ENCODE peak calls at places on chromosomes 1 and 21, in ten cellular contexts. U is cardiac muscle cell, F is GM12865, T is stomach, Z is choroid plexus epithelial cell, G is tibial artery, B is hepatocyte, K is kidney, R is esophagus squamous epithelium, I is HL-60. X is an unnamed sample.

GRCh38 chr1:178541829-178542553 is 29.1 kb downstream of the TEX35 start:
- DNase-seq in U (peak; percentile 34), F (peak; percentile 59), T (peak; percentile 65), Z (no peak), G (peak; percentile 62), B (peak; percentile 83), K (peak; percentile 88), R (no peak), I (peak; percentile 61), X (peak; percentile 55)

GRCh38 chr1:228150458-228151169 is 884 bp downstream of the GJC2 start:
- DNase-seq in U (peak; percentile 96), F (no peak), T (no peak), Z (peak; percentile 42), G (peak; percentile 70), B (peak; percentile 63), K (peak; percentile 80), R (no peak), I (no peak), X (peak; percentile 4)

GRCh38 chr1:89832481-89833127 is 11.8 kb downstream of the LRRC8D start:
- DNase-seq in U (no peak), F (no peak), T (no peak), Z (no peak), G (no peak), B (no peak), K (no peak), R (no peak), I (no peak), X (no peak)

GRCh38 chr1:94056996-94057395 is 64.0 kb downstream of the ABCA4 start:
- DNase-seq in U (no peak), F (no peak), T (no peak), Z (peak; percentile 41), G (no peak), B (no peak), K (no peak), R (no peak), I (no peak), X (no peak)

GRCh38 chr1:117985973-117986372 is 56.4 kb downstream of the WDR3 start:
- DNase-seq in U (no peak), F (peak; percentile 4), T (no peak), Z (no peak), G (no peak), B (no peak), K (no peak), R (no peak), I (no peak), X (no peak)

GRCh38 chr1:36486436-36487335 is 4.0 kb upstream of the CSF3R start:
- DNase-seq in U (peak; percentile 39), F (peak; percentile 41), T (peak; percentile 93), Z (peak; percentile 72), G (peak; percentile 77), B (peak; percentile 86), K (peak; percentile 91), R (no peak), I (peak; percentile 97), X (peak; percentile 42)

GRCh38 chr21:45294509-45295291 is 7.0 kb upstream of the POFUT2 start:
- DNase-seq in U (peak; percentile 99), F (no peak), T (peak; percentile 54), Z (peak; percentile 100), G (peak; percentile 98), B (peak; percentile 92), K (peak; percentile 97), R (no peak), I (no peak), X (no peak)

GRCh38 chr1:168134132-168135041 is 2.3 kb downstream of the GPR161 start:
- DNase-seq in U (no peak), F (no peak), T (no peak), Z (peak; percentile 30), G (no peak), B (no peak), K (no peak), R (no peak), I (no peak), X (no peak)

GRCh38 chr1:208475951-208476824 is 232.0 kb upstream of the PLXNA2 start:
- DNase-seq in U (peak; percentile 9), F (no peak), T (no peak), Z (peak; percentile 26), G (no peak), B (peak; percentile 66), K (no peak), R (no peak), I (no peak), X (no peak)

GRCh38 chr1:109395602-109396512 is 1.9 kb downstream of the SORT1 start:
- DNase-seq in U (peak; percentile 57), F (no peak), T (no peak), Z (peak; percentile 91), G (no peak), B (no peak), K (no peak), R (no peak), I (peak; percentile 42), X (no peak)

GRCh38 chr1:17569200-17570139 is 30.0 kb downstream of the ARHGEF10L start:
- DNase-seq in U (peak; percentile 94), F (no peak), T (peak; percentile 70), Z (peak; percentile 74), G (peak; percentile 99), B (no peak), K (peak; percentile 93), R (no peak), I (no peak), X (no peak)

GRCh38 chr1:15799928-15800835 is 7.3 kb downstream of the UQCRHL start:
- DNase-seq in U (peak; percentile 60), F (no peak), T (peak; percentile 82), Z (peak; percentile 40), G (peak; percentile 82), B (peak; percentile 91), K (peak; percentile 94), R (no peak), I (no peak), X (no peak)

GRCh38 chr1:234613128-234613875 is 3.3 kb upstream of the IRF2BP2 start:
- DNase-seq in U (peak; percentile 95), F (no peak), T (no peak), Z (peak; percentile 97), G (no peak), B (peak; percentile 66), K (no peak), R (no peak), I (peak; percentile 78), X (no peak)

GRCh38 chr1:234613992-234614584 is 4.1 kb upstream of the IRF2BP2 start:
- DNase-seq in U (peak; percentile 53), F (no peak), T (no peak), Z (peak; percentile 42), G (no peak), B (no peak), K (no peak), R (no peak), I (no peak), X (no peak)

GRCh38 chr1:234611153-234611798 is 1.3 kb upstream of the IRF2BP2 start:
- DNase-seq in U (peak; percentile 92), F (peak; percentile 86), T (no peak), Z (peak; percentile 94), G (no peak), B (no peak), K (no peak), R (no peak), I (peak; percentile 87), X (no peak)

GRCh38 chr1:234611799-234612351 is 1.9 kb upstream of the IRF2BP2 start:
- DNase-seq in U (no peak), F (peak; percentile 58), T (peak; percentile 59), Z (no peak), G (peak; percentile 92), B (peak; percentile 72), K (peak; percentile 87), R (no peak), I (peak; percentile 57), X (peak; percentile 66)

DNA sequence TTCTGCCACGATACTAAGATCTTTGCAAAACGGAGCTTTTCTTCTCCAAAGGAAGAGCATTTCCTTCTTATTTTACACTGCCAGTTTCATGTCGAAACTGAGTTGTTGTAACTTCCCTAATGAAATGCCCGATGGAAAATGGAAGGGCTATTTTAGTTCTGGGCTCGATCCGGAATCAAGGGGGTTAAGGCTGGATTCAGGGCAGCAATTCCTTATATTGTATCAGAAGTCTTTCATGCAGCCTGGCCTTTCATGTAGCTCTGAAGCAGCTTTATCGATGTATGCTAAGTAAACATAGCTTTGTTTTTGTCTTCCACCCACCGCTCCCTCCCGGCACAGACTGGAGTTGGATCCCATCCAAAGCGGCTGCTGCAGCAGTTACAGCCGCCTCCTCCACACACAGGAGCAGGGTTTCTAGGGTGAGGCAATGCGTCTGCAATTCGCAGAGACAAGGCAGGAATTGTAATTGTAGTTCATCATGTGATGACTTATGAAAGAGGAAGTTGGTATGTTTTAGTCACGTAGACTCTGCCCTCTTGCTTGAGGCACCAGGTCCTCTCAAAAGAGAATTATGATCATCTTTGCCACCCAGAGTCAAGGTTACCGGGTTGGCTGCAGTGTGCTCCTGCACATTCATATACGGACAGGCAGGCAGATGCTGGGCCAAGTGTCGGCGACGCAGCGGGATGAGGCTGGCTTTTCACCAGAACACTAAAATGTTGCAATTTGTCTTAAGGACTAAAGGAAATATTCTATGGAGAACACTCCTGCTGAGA is 2.6 kb upstream of the IRF2BP2 start:
- DNase-seq in U (peak; percentile 99), F (peak; percentile 86), T (peak; percentile 95), Z (peak; percentile 99), G (peak; percentile 93), B (peak; percentile 97), K (peak; percentile 95), R (peak; percentile 55), I (peak; percentile 100), X (peak; percentile 75)
- H3K4me3 ChIP-seq in U (no peak overlapping the region), F (peak overlapping the region; percentile 66), T (peak overlapping the region; percentile 23), Z (peak overlapping the region; percentile 39), G (peak overlapping the region; percentile 62), B (no peak overlapping the region), K (peak overlapping the region; percentile 56), R (peak overlapping the region; percentile 67), I (no peak overlapping the region), X (peak overlapping the region; percentile 22)

GRCh38 chr1:187817782-187818181 is 989.0 kb downstream of the PLA2G4A start:
- DNase-seq in U (no peak), F (peak; percentile 6), T (no peak), Z (no peak), G (no peak), B (no peak), K (no peak), R (no peak), I (peak; percentile 10), X (no peak)
- TF ChIP-seq CTCF in U (no peak), F (peak; percentile 16), T (no peak), Z (peak; percentile 6), G (no peak), B (no peak), K (no peak), R (no peak), I (no peak), X (peak; percentile 28)

DNA sequence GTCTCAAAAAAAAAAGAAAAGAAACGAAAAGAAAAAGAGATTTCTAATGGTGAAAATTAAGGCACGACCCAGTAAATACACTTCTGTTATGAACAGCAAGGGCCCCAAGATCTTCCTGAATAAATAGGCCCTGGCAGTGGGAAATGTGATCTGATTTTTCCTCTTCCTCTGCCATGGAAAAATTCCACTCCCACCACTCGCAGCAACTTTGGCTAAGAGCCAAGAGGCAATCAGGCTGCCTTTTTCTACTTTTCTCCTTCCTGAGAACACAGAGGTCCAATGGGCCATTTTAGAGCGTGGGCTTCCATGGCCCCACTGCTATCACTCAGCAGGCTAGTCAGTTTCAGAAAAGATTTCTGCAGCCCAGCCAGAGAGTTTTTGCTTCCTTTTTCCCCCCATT is 33.7 kb upstream of the AK4 start:
- DNase-seq in U (peak; percentile 63), F (no peak), T (no peak), Z (peak; percentile 18), G (no peak), B (peak; percentile 56), K (no peak), R (no peak), I (no peak), X (no peak)
- H3K4me3 ChIP-seq in U (no peak overlapping the region), F (no peak overlapping the region), T (no peak overlapping the region), Z (no peak overlapping the region), G (no peak overlapping the region), B (no peak overlapping the region), K (no peak overlapping the region), R (no peak overlapping the region), I (no peak overlapping the region), X (no peak overlapping the region)

GRCh38 chr1:243917177-243917862 is 67.3 kb upstream of the AKT3 start:
- DNase-seq in U (peak; percentile 83), F (no peak), T (no peak), Z (peak; percentile 82), G (no peak), B (peak; percentile 50), K (peak; percentile 75), R (no peak), I (no peak), X (no peak)
- TF ChIP-seq CTCF in U (no peak), F (no peak), T (no peak), Z (peak; percentile 26), G (no peak), B (peak; percentile 9), K (no peak), R (no peak), I (no peak), X (peak; percentile 14)